ENCODE peak calls at places on chromosome 17, in four cellular contexts. G, S, J and E are unnamed samples. For H3K9me3, the result is how much of the 10 kb centered on the place peaks cover.

GRCh38 chr17:42194133-42194899 is at the start of gene GHDC:
- DNase-seq in G (peak), S (peak), J (peak), E (peak)

GRCh38 chr17:47915667-47916242 is 19.7 kb downstream of the SP2 start:
- DNase-seq in S (no peak), G (peak), J (no peak), E (no peak)

GRCh38 chr17:66834426-66834918 is 445 bp upstream of the CACNG5 start:
- DNase-seq in S (no peak), G (no peak), J (no peak), E (no peak)

GRCh38 chr17:40035162-40035559 is 19.0 kb downstream of the MED24 start:
- DNase-seq in G (no peak), J (no peak), S (no peak), E (no peak)

GRCh38 chr17:20156196-20157077 is 147.3 kb downstream of the SPECC1 start:
- DNase-seq in G (no peak), J (peak), S (peak), E (peak)

GRCh38 chr17:78032166-78032565 is 73.7 kb downstream of the TNRC6C start:
- DNase-seq in S (no peak), G (no peak), J (no peak), E (no peak)

GRCh38 chr17:76493505-76494167 is 7.6 kb downstream of the RHBDF2 start:
- DNase-seq in G (no peak), J (no peak), S (peak), E (no peak)

GRCh38 chr17:330993-331701 is 21.5 kb downstream of the RPH3AL start:
- DNase-seq in J (peak), S (no peak), G (peak), E (no peak)

GRCh38 chr17:59154335-59154720 is 658 bp downstream of the SKA2 start:
- DNase-seq in G (no peak), S (peak), J (peak), E (peak)

GRCh38 chr17:28745777-28746473 is 2.1 kb downstream of the TRAF4 start:
- DNase-seq in J (peak), S (peak), G (no peak), E (no peak)

GRCh38 chr17:55348749-55349354 is 72.8 kb downstream of the MMD start:
- DNase-seq in J (peak), G (peak), S (peak), E (peak)

GRCh38 chr17:35171834-35172233 is 22.4 kb downstream of the SLC35G3 start:
- DNase-seq in G (no peak), J (no peak), S (no peak), E (no peak)

GRCh38 chr17:37360632-37361031 is 15.2 kb upstream of the C17orf78 start:
- DNase-seq in J (no peak), S (no peak), G (no peak), E (no peak)

GRCh38 chr17:55344514-55344997 is 77.1 kb downstream of the MMD start:
- DNase-seq in J (no peak), G (no peak), S (no peak), E (no peak)

GRCh38 chr17:2054262-2054739 is 602 bp upstream of the HIC1 start:
- DNase-seq in J (no peak), S (no peak), G (no peak), E (no peak)

GRCh38 chr17:31568140-31568938 is 176.9 kb downstream of the RAB11FIP4 start:
- DNase-seq in J (peak), G (no peak), S (no peak), E (no peak)

GRCh38 chr17:77577491-77577890 is 381.0 kb upstream of the TNRC6C start:
- DNase-seq in J (no peak), S (no peak), G (no peak), E (no peak)

GRCh38 chr17:80159984-80160383 is 9.8 kb upstream of the CARD14 start:
- DNase-seq in S (no peak), J (no peak), G (no peak), E (no peak)

GRCh38 chr17:6479626-6480324 is 35.5 kb downstream of the PIMREG start:
- DNase-seq in G (no peak), J (no peak), S (no peak), E (no peak)

GRCh38 chr17:52537368-52537767 is 378.9 kb upstream of the CA10 start:
- DNase-seq in G (no peak), J (no peak), S (no peak), E (no peak)
- H3K9me3 ChIP-seq in G (under half), J (under half), S (under half), E (under half)

GRCh38 chr17:21302711-21303425 is 18.4 kb downstream of the MAP2K3 start:
- DNase-seq in G (peak), J (peak), S (no peak), E (no peak)
- H3K9me3 ChIP-seq in G (under half), J (under half), S (under half), E (under half)

GRCh38 chr17:21300601-21301571 is 16.4 kb downstream of the MAP2K3 start:
- DNase-seq in J (peak), S (no peak), G (no peak), E (no peak)
- H3K9me3 ChIP-seq in J (under half), S (under half), G (under half), E (under half)

DNA sequence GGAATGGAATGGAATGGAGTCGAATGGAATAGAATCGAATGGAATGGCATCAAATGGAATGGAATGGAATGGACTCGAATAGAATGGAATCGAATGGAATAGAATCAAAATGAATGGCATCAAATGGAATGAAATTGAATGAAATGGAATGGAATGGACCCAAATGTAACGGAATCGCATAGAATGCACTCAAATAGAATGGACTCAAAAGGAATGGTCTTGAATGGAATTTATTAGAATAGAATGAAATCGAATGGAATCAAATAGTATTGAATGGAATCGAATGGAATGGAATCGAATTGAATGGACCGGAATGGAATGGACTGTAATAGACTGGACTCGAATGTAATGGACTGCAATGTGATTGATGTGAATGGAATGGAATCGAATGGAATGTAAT is 501.4 kb upstream of the WSB1 start:
- DNase-seq in G (no peak), S (no peak), J (no peak), E (no peak)
- H3K9me3 ChIP-seq in G (half or more), S (half or more), J (under half), E (under half)

DNA sequence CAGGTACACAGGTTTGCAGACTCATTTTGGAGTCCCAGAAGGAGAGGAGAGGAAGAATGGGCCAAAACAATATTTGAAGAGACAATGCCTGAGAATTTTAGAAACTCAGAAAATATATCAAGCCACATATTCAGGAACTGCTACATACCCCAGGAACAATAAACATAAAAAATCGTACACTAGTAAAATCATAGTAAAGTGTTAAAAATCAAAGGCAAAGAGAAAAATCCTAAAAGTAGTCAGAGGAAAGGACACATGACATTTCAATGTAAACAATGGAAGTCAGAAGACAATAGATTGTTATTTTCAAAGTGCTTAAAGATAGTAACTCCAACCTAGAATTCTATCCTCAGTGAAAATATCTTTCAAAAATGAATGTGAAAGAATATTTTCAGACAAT is 28.5 kb upstream of the NACA2 start:
- DNase-seq in G (no peak), J (no peak), S (no peak), E (no peak)
- H3K9me3 ChIP-seq in G (under half), J (under half), S (under half), E (under half)

GRCh38 chr17:82745524-82745923 is 6.3 kb upstream of the TBCD start:
- DNase-seq in G (no peak), S (no peak), J (no peak), E (no peak)
- H3K9me3 ChIP-seq in G (under half), S (under half), J (under half), E (under half)

GRCh38 chr17:57859601-57860413 is 10.0 kb upstream of the MRPS23 start:
- DNase-seq in G (no peak), S (no peak), J (no peak), E (no peak)
- H3K9me3 ChIP-seq in G (under half), S (under half), J (under half), E (under half)

DNA sequence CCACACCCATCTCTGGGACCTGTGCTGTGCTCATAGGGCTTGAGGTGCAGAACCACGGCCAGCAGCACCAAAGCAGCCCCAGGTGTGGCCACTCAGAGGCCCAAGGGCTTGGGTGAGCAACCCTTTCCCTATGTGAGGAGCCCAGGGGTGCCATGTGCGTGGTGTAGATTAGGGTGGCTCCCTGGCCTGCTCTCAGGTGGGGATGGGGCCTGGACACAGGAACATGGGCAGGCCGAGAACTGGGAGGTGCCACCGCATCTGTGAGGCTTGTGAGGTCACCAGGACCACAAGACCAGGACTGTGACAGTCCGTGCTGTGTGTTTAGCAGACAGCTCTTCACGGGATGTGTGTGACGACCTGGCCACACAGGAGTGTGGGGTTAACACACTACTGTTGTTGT is 103.5 kb upstream of the ZNF750 start:
- DNase-seq in S (no peak), J (peak), G (no peak), E (no peak)
- H3K9me3 ChIP-seq in S (under half), J (under half), G (under half), E (under half)

DNA sequence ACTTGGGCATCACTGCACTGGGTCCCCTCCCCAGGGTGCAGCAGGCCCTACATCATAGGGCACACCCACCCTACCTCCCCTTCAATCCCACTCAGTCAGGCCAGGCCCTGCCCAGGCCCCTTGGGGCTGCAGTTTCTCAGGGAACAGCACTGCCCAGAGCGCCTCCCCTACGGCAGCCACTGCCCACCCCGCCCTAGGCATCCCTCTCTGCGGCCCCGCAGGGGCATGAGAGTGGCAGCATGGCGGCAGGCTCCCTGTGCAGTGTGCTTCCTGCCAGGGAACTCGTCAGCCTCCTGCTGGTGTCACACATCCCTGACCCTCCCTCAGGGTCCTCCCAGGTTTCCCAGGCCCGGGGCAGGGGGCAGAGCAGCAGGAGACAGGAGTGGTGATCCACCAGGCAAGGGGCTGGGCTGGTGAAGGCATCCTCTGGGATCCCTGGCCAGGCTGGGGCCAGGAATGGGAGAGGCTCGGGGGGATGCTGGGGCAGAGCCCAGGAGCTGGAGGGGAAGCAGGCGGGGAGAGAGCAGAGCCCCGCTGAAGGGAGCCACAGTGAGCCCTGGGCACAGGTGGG is 16.2 kb upstream of the BAHCC1 start:
- DNase-seq in J (no peak), G (no peak), S (no peak), E (no peak)
- H3K9me3 ChIP-seq in J (under half), G (under half), S (under half), E (under half)

DNA sequence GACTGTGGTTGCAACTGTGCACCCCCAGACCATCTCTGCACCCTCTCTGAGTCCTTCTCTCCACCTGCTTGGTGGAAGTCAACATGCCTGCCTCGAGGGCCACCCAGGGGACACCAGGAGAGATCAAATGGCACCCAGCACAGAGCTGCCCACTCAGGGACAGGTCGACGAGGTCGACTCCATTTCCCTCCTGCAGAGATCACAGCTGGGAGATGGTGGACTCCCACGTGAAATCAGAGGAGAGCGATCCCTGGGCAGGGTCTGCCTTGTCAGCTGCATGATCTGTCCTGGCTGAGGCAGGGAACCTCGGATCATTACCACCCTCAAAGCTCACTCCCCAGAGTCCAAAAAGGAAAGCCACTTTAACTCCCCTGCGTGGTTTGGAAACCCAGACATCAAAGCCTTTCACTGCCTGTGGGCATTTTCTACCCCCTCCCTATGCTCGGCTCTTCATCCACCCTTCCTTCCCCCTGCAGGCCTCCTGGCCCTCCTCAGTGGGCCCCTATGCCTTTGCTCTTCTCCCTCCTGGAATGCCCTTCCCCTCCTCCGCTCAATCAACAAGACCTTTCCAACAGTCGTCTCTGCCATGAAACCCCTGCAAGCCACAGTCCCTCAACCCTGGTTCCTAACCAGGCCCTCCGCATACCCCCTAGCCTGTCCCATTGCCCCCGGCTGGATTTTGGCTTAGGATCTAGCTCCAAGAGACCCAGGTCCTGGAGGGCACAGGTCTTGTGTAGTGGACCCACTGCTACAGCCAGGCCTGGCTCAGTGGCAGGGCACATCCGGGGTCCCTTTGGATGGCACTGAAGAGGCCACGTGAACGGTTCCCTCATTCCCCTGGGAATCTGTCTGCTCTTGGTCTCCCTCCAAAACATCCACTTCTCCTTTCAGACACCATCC is 103.8 kb upstream of the RPL38 start:
- DNase-seq in J (no peak), S (no peak), G (no peak), E (no peak)
- H3K9me3 ChIP-seq in J (under half), S (under half), G (under half), E (under half)